ENCODE peak calls at places on chromosomes 16 and 17, in ten cellular contexts. A is neural progenitor cell; D is CD4-positive, alpha-beta memory T cell; X is uterus; E is heart left ventricle; I is ascending aorta; N is cardiac muscle cell; F is esophagus squamous epithelium; O is adipocyte; L is body of pancreas. C is an unnamed sample. For H3K4me1, the result is how much of the 10 kb centered on the place peaks cover.

GRCh38 chr16:83705856-83706255 is 101.9 kb upstream of the HSBP1 start:
- DNase-seq in A (no peak), D (no peak), X (no peak), E (no peak), I (no peak), N (no peak), F (no peak), O (peak), L (no peak), C (peak)

GRCh38 chr17:82188001-82188961 is 24.4 kb downstream of the CCDC57 start:
- DNase-seq in A (no peak), D (no peak), X (no peak), E (no peak), I (no peak), N (no peak), F (no peak), O (no peak), L (no peak), C (no peak)

GRCh38 chr16:30741461-30741914 is 6.7 kb upstream of the PHKG2 start:
- DNase-seq in A (no peak), D (no peak), X (no peak), E (no peak), I (no peak), N (peak), F (no peak), O (peak), L (peak), C (peak)

GRCh38 chr17:81889602-81890001 is 1.8 kb downstream of the ALYREF start:
- DNase-seq in A (no peak), D (no peak), X (no peak), E (no peak), I (no peak), N (no peak), F (no peak), O (no peak), L (no peak), C (no peak)

GRCh38 chr16:48862087-48862532 is 252.1 kb upstream of the N4BP1 start:
- DNase-seq in A (peak), D (no peak), X (peak), E (no peak), I (no peak), N (no peak), F (no peak), O (no peak), L (no peak), C (peak)

GRCh38 chr16:79532785-79533184 is 67.8 kb downstream of the MAF start:
- DNase-seq in A (no peak), D (no peak), X (no peak), E (no peak), I (no peak), N (no peak), F (no peak), O (no peak), L (no peak), C (no peak)

GRCh38 chr17:12028611-12029010 is 7.9 kb downstream of the MAP2K4 start:
- DNase-seq in A (no peak), D (no peak), X (no peak), E (no peak), I (no peak), N (no peak), F (no peak), O (no peak), L (no peak), C (no peak)

GRCh38 chr17:44911133-44912001 is 3.9 kb downstream of the GFAP start:
- DNase-seq in A (peak), D (peak), X (peak), E (peak), I (no peak), N (peak), F (no peak), O (peak), L (peak), C (no peak)

GRCh38 chr16:89422905-89423630 is 67.3 kb downstream of the ANKRD11 start:
- DNase-seq in A (no peak), D (no peak), X (no peak), E (no peak), I (no peak), N (peak), F (no peak), O (no peak), L (no peak), C (peak)

GRCh38 chr16:48559462-48560211 is 50.3 kb downstream of the N4BP1 start:
- DNase-seq in A (no peak), D (peak), X (no peak), E (no peak), I (no peak), N (no peak), F (no peak), O (no peak), L (no peak), C (no peak)

GRCh38 chr17:46025060-46025459 is 26.0 kb downstream of the STH start:
- DNase-seq in A (no peak), D (no peak), X (no peak), E (no peak), I (no peak), N (no peak), F (no peak), O (no peak), L (no peak), C (no peak)

GRCh38 chr17:19979917-19980770 is 2.5 kb upstream of the AKAP10 start:
- DNase-seq in A (peak), D (no peak), X (no peak), E (peak), I (peak), N (peak), F (no peak), O (no peak), L (peak), C (no peak)

GRCh38 chr17:40158438-40158837 is 18.1 kb downstream of the CASC3 start:
- DNase-seq in A (no peak), D (no peak), X (no peak), E (no peak), I (no peak), N (peak), F (no peak), O (no peak), L (no peak), C (no peak)

GRCh38 chr17:12627776-12628491 is 37.8 kb upstream of the MYOCD start:
- DNase-seq in A (no peak), D (no peak), X (no peak), E (no peak), I (no peak), N (no peak), F (no peak), O (peak), L (no peak), C (peak)

GRCh38 chr17:29571486-29571882 is 3.0 kb downstream of the TP53I13 start:
- DNase-seq in A (no peak), D (no peak), X (no peak), E (peak), I (no peak), N (no peak), F (no peak), O (no peak), L (peak), C (no peak)

GRCh38 chr17:79046501-79047280 is 22.7 kb downstream of the C1QTNF1 start:
- DNase-seq in A (no peak), D (no peak), X (no peak), E (peak), I (no peak), N (no peak), F (no peak), O (peak), L (no peak), C (no peak)

GRCh38 chr16:4924593-4925378 is 12.2 kb downstream of the PPL start:
- DNase-seq in A (peak), D (no peak), X (no peak), E (no peak), I (no peak), N (no peak), F (no peak), O (no peak), L (peak), C (no peak)

GRCh38 chr16:11392041-11392581 is 46.9 kb downstream of the RMI2 start:
- DNase-seq in A (no peak), D (no peak), X (no peak), E (no peak), I (no peak), N (no peak), F (no peak), O (no peak), L (no peak), C (no peak)

GRCh38 chr17:75289832-75290337 is 652 bp upstream of the SLC25A19 start:
- DNase-seq in A (no peak), D (no peak), X (peak), E (peak), I (peak), N (peak), F (no peak), O (peak), L (peak), C (no peak)

GRCh38 chr17:45264988-45265387 is 3.1 kb upstream of the SPATA32 start:
- DNase-seq in A (no peak), D (no peak), X (no peak), E (no peak), I (no peak), N (no peak), F (no peak), O (no peak), L (no peak), C (no peak)

GRCh38 chr17:9587969-9588656 is 11.7 kb downstream of the CFAP52 start:
- DNase-seq in A (no peak), D (no peak), X (no peak), E (no peak), I (no peak), N (no peak), F (no peak), O (no peak), L (no peak), C (no peak)

GRCh38 chr17:47993964-47994363 is 23.1 kb downstream of the CDK5RAP3 start:
- DNase-seq in A (no peak), D (no peak), X (no peak), E (no peak), I (no peak), N (no peak), F (no peak), O (no peak), L (peak), C (no peak)

GRCh38 chr17:47993031-47993546 is 22.2 kb downstream of the CDK5RAP3 start:
- DNase-seq in A (no peak), D (no peak), X (no peak), E (no peak), I (no peak), N (no peak), F (no peak), O (no peak), L (no peak), C (no peak)

GRCh38 chr17:47989159-47989558 is 18.2 kb downstream of the CDK5RAP3 start:
- DNase-seq in A (no peak), D (no peak), X (no peak), E (no peak), I (no peak), N (no peak), F (no peak), O (no peak), L (no peak), C (no peak)

GRCh38 chr17:47989700-47990099 is 18.8 kb downstream of the CDK5RAP3 start:
- DNase-seq in A (no peak), D (no peak), X (no peak), E (no peak), I (no peak), N (no peak), F (no peak), O (no peak), L (no peak), C (no peak)

DNA sequence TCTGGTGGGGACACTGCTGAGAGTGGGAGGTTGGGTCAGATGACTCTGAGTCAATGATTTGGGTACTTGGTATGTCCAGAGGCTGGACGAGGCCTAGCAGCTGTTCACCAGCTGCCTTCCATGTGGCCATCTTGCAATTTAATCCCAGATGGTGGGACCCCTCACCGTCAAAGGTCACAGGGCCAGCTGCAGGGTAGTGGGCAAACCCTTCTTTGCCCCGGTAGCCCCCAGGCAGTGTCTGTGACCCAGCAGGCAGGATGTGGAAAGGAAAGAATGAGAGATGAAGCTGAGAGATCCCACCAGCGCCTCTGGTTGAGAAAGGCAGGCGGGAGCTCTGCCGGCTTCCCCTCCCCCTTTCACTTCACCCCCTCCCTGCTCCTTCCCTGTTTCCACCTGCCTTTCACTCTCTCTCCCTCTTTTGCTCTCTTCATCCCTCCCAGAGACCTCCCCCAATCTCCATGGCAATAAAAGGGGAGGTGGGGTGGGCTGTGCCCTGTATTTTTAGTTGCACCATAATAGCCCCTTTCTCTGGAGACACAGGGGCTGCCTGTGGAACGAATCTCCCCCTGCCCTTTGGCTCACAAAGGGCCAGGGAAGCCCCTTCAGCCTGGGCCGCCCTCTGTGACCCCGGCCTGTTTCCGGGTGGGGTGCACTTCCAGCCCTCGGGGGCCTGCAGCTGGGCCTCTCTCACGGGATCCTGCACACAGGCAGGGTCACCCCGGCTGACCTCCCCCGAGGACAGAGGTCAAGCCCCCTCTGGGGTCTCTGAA is 20.2 kb downstream of the CDK5RAP3 start:
- DNase-seq in A (peak), D (no peak), X (no peak), E (no peak), I (no peak), N (no peak), F (no peak), O (no peak), L (no peak), C (no peak)
- H3K4me1 ChIP-seq in A (half or more), D (under half), X (under half), E (under half), I (under half), N (half or more), F (under half), O (under half), L (under half), C (under half)

DNA sequence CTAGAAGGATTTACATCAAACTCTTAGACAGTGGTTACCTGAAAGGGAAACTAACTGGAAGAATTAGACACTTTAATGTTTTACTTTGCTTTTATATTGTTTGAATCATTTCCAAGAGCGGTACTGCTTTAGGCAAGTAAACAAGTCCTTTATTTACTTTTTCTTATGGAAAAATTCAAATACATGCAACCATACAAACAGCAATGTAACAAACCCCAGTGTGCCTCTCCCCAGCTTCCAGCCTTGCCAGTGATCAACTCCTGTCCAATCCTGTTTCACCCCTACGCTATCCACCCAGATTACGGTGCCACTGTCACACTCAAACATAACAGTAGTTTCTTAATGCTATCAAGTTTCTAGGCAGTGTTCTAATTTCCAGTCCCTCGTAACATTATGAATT is 85.9 kb downstream of the C16orf95 start:
- DNase-seq in A (no peak), D (no peak), X (no peak), E (no peak), I (no peak), N (no peak), F (no peak), O (no peak), L (no peak), C (no peak)
- H3K4me3 ChIP-seq in A (no peak), D (no peak), X (no peak), E (no peak), I (no peak), N (no peak), F (no peak), O (no peak), L (no peak), C (no peak)

GRCh38 chr17:67322039-67322787 is 44.2 kb downstream of the PSMD12 start:
- DNase-seq in A (peak), D (no peak), X (no peak), E (no peak), I (no peak), N (no peak), F (no peak), O (no peak), L (no peak), C (no peak)

GRCh38 chr17:67328026-67328425 is 38.4 kb downstream of the PSMD12 start:
- DNase-seq in A (no peak), D (no peak), X (no peak), E (no peak), I (no peak), N (no peak), F (no peak), O (no peak), L (no peak), C (no peak)

GRCh38 chr17:67323445-67323844 is 42.9 kb downstream of the PSMD12 start:
- DNase-seq in A (no peak), D (no peak), X (no peak), E (no peak), I (no peak), N (no peak), F (no peak), O (no peak), L (no peak), C (no peak)

GRCh38 chr17:67324330-67324729 is 42.0 kb downstream of the PSMD12 start:
- DNase-seq in A (no peak), D (no peak), X (no peak), E (no peak), I (no peak), N (no peak), F (no peak), O (no peak), L (no peak), C (no peak)

GRCh38 chr17:67326440-67326839 is 39.9 kb downstream of the PSMD12 start:
- DNase-seq in A (no peak), D (no peak), X (no peak), E (no peak), I (no peak), N (no peak), F (no peak), O (no peak), L (no peak), C (no peak)
- H3K4me1 ChIP-seq in A (under half), D (under half), X (under half), E (under half), I (under half), N (under half), F (under half), O (under half), L (under half), C (under half)

GRCh38 chr17:1347681-1348318 is 52.2 kb downstream of the YWHAE start:
- DNase-seq in A (no peak), D (no peak), X (peak), E (peak), I (no peak), N (no peak), F (no peak), O (no peak), L (peak), C (no peak)
- H3K4me3 ChIP-seq in A (no peak), D (no peak), X (no peak), E (no peak), I (peak), N (no peak), F (no peak), O (peak), L (no peak), C (peak)

DNA sequence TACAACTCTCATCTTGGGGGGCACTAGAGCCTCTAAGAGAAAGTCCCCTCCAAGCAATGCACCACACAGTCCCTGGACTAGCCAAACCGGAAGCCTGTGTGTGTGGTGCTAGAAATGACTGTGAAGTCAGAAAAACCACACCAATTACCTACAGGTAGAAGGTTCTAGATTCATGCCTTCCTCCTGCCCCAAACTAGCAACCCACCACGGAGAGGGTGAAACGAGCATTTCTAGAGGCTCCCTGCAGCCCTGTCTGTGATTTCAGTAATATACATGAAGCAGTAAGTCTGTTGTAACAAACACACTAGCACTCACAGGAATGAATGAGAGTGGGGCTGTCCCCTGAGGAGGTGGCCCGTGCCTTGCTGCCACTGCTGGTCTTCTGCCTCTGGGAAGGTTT is 13.6 kb downstream of the ZFHX3 start:
- DNase-seq in A (no peak), D (no peak), X (no peak), E (no peak), I (no peak), N (no peak), F (no peak), O (no peak), L (no peak), C (no peak)
- H3K4me1 ChIP-seq in A (half or more), D (under half), X (under half), E (half or more), I (under half), N (half or more), F (under half), O (under half), L (half or more), C (under half)

GRCh38 chr17:60327122-60327869 is 64.6 kb downstream of the USP32 start:
- DNase-seq in A (peak), D (no peak), X (no peak), E (no peak), I (no peak), N (no peak), F (no peak), O (no peak), L (no peak), C (no peak)
- H3K4me3 ChIP-seq in A (peak), D (no peak), X (no peak), E (no peak), I (no peak), N (no peak), F (no peak), O (no peak), L (no peak), C (no peak)

GRCh38 chr17:36931697-36932382 is 5.4 kb upstream of the LHX1 start:
- DNase-seq in A (no peak), D (no peak), X (no peak), E (no peak), I (no peak), N (peak), F (no peak), O (peak), L (peak), C (no peak)
- H3K4me1 ChIP-seq in A (half or more), D (half or more), X (under half), E (under half), I (under half), N (under half), F (half or more), O (under half), L (half or more), C (under half)

GRCh38 chr17:72189781-72190593 is 69.2 kb downstream of the SOX9 start:
- DNase-seq in A (no peak), D (no peak), X (no peak), E (no peak), I (no peak), N (peak), F (no peak), O (no peak), L (no peak), C (no peak)

GRCh38 chr17:72191356-72191755 is 70.5 kb downstream of the SOX9 start:
- DNase-seq in A (no peak), D (no peak), X (no peak), E (no peak), I (no peak), N (no peak), F (no peak), O (no peak), L (no peak), C (no peak)

GRCh38 chr17:72193395-72194106 is 72.7 kb downstream of the SOX9 start:
- DNase-seq in A (no peak), D (no peak), X (no peak), E (no peak), I (peak), N (peak), F (no peak), O (no peak), L (no peak), C (no peak)

GRCh38 chr17:72191901-72192300 is 71.1 kb downstream of the SOX9 start:
- DNase-seq in A (no peak), D (no peak), X (no peak), E (no peak), I (no peak), N (no peak), F (no peak), O (no peak), L (no peak), C (no peak)

DNA sequence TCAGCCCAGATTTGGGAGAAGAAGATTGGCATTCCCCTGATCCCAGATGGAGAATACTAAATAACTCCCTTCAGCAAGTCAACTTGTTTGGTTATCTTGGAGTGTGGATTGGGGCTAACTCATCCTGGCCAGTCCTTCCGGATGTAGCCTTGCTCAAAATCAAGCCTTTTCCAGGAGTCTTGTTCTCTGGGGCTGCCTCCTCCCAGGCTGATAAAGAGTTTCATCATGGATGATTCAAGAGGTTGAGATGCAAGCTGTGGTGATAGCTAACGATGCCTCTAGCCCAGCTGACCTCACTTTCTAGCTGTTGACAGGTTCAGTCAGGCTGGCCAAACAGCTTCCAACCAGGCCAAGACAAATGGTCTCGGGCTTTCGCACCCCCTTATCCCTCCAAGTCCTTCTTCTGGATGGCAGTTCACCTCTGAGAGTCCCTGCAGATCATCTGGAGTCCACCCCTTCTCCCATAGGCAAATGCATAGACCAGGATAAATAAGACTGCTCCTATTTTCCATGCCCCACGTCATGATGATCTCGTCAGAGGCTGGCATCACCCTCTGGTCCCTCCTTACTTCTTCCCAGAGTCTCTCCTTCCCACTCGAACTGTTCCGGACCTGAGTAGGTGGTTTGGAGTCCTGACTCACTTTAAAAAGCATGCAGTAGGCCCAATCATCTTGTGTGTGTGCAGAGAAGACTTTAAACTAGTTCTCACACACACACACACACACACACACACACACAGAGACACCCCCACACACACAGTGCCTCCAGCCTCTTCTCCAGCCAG is 71.8 kb downstream of the SOX9 start:
- DNase-seq in A (no peak), D (no peak), X (no peak), E (peak), I (peak), N (peak), F (no peak), O (no peak), L (no peak), C (no peak)
- H3K4me3 ChIP-seq in A (no peak), D (no peak), X (no peak), E (no peak), I (no peak), N (no peak), F (no peak), O (no peak), L (no peak), C (no peak)